ENCODE peak calls at places on chromosome 9, in nine cellular contexts. G, S, M, U, X, K, B, H and I are unnamed samples.

GRCh38 chr9:12414514-12414913 is 278.7 kb upstream of the TYRP1 start:
- DNase-seq in G (no peak), S (no peak), M (no peak), U (no peak), X (no peak), K (no peak), B (no peak), H (no peak), I (no peak)

GRCh38 chr9:110105107-110105506 is 102.9 kb downstream of the C9orf152 start:
- DNase-seq in G (no peak), S (no peak), M (peak), U (peak), X (no peak), K (no peak), B (peak), H (peak), I (no peak)

GRCh38 chr9:106286249-106286648 is 576.7 kb upstream of the ZNF462 start:
- DNase-seq in G (no peak), S (peak), M (no peak), U (no peak), X (peak), K (peak), B (peak), H (no peak), I (no peak)

GRCh38 chr9:134860510-134860909 is 20.1 kb upstream of the FCN2 start:
- DNase-seq in G (no peak), S (no peak), M (no peak), U (no peak), X (no peak), K (no peak), B (no peak), H (no peak), I (no peak)

GRCh38 chr9:121718063-121718462 is 66.6 kb downstream of the DAB2IP start:
- DNase-seq in G (no peak), S (no peak), M (no peak), U (peak), X (no peak), K (no peak), B (peak), H (peak), I (no peak)

GRCh38 chr9:602716-603115 is 238.8 kb upstream of the DMRT1 start:
- DNase-seq in G (no peak), S (no peak), M (no peak), U (no peak), X (no peak), K (no peak), B (no peak), H (no peak), I (no peak)

GRCh38 chr9:98839166-98839565 is 31.7 kb downstream of the GALNT12 start:
- DNase-seq in G (no peak), S (no peak), M (no peak), U (no peak), X (no peak), K (no peak), B (no peak), H (no peak), I (no peak)

GRCh38 chr9:116223926-116224325 is 70.3 kb downstream of the PAPPA start:
- DNase-seq in G (no peak), S (no peak), M (no peak), U (no peak), X (no peak), K (no peak), B (no peak), H (no peak), I (no peak)

GRCh38 chr9:79686381-79687130 is 114.8 kb downstream of the TLE4 start:
- DNase-seq in G (no peak), S (peak), M (peak), U (peak), X (no peak), K (peak), B (peak), H (peak), I (no peak)

GRCh38 chr9:21110708-21111576 is 30.7 kb downstream of the IFNW1 start:
- DNase-seq in G (peak), S (peak), M (peak), U (peak), X (peak), K (no peak), B (peak), H (peak), I (peak)

GRCh38 chr9:134316444-134317160 is 9.7 kb upstream of the RXRA start:
- DNase-seq in G (no peak), S (no peak), M (no peak), U (no peak), X (no peak), K (no peak), B (peak), H (peak), I (peak)

GRCh38 chr9:108687360-108687981 is 168.3 kb downstream of the ACTL7B start:
- DNase-seq in G (no peak), S (no peak), M (peak), U (peak), X (no peak), K (no peak), B (peak), H (peak), I (no peak)

GRCh38 chr9:114678847-114679246 is 3.1 kb downstream of the TEX48 start:
- DNase-seq in G (no peak), S (no peak), M (no peak), U (no peak), X (no peak), K (no peak), B (peak), H (peak), I (no peak)

GRCh38 chr9:4943346-4943745 is 41.7 kb upstream of the JAK2 start:
- DNase-seq in G (no peak), S (no peak), M (no peak), U (no peak), X (no peak), K (no peak), B (no peak), H (no peak), I (no peak)

GRCh38 chr9:11128156-11128555 is 515.4 kb upstream of the PTPRD start:
- DNase-seq in G (no peak), S (no peak), M (no peak), U (no peak), X (no peak), K (no peak), B (no peak), H (no peak), I (no peak)

GRCh38 chr9:89768650-89769071 is 163.8 kb downstream of the GADD45G start:
- DNase-seq in G (no peak), S (no peak), M (no peak), U (no peak), X (no peak), K (no peak), B (no peak), H (no peak), I (no peak)

GRCh38 chr9:109139851-109140250 is 20.1 kb upstream of the TMEM245 start:
- DNase-seq in G (no peak), S (no peak), M (no peak), U (no peak), X (no peak), K (no peak), B (no peak), H (peak), I (no peak)

GRCh38 chr9:4425358-4426045 is 64.8 kb upstream of the SLC1A1 start:
- DNase-seq in G (no peak), S (no peak), M (no peak), U (no peak), X (no peak), K (no peak), B (peak), H (peak), I (peak)

GRCh38 chr9:5846080-5846479 is 13.2 kb upstream of the ERMP1 start:
- DNase-seq in G (no peak), S (no peak), M (no peak), U (no peak), X (no peak), K (no peak), B (no peak), H (no peak), I (no peak)

GRCh38 chr9:117414906-117415583 is at the start of gene ASTN2:
- DNase-seq in G (no peak), S (no peak), M (no peak), U (no peak), X (peak), K (no peak), B (no peak), H (peak), I (peak)

GRCh38 chr9:135980926-135981630 is 19.9 kb upstream of the UBAC1 start:
- DNase-seq in G (no peak), S (no peak), M (no peak), U (no peak), X (no peak), K (no peak), B (no peak), H (no peak), I (no peak)

GRCh38 chr9:136940526-136941230 is 3.9 kb downstream of the FBXW5 start:
- DNase-seq in G (no peak), S (no peak), M (no peak), U (no peak), X (no peak), K (no peak), B (no peak), H (no peak), I (no peak)

GRCh38 chr9:26296910-26297309 is 595.7 kb downstream of the CAAP1 start:
- DNase-seq in G (no peak), S (peak), M (peak), U (peak), X (no peak), K (no peak), B (peak), H (peak), I (no peak)

GRCh38 chr9:15416880-15417279 is 5.8 kb upstream of the SNAPC3 start:
- DNase-seq in G (peak), S (peak), M (peak), U (peak), X (peak), K (peak), B (peak), H (peak), I (no peak)

GRCh38 chr9:114141553-114142548 is 13.5 kb upstream of the COL27A1 start:
- DNase-seq in G (no peak), S (peak), M (peak), U (peak), X (no peak), K (no peak), B (peak), H (peak), I (no peak)

GRCh38 chr9:115517335-115518075 is 399.5 kb upstream of the TNC start:
- DNase-seq in G (no peak), S (no peak), M (no peak), U (peak), X (no peak), K (no peak), B (no peak), H (peak), I (no peak)

GRCh38 chr9:121825481-121825830 is 174.0 kb downstream of the DAB2IP start:
- DNase-seq in G (no peak), S (no peak), M (no peak), U (no peak), X (no peak), K (no peak), B (no peak), H (no peak), I (no peak)